ENCODE peak calls at places on chromosomes 2 and 18, in six cellular contexts. F, P, D, T, I and V are unnamed samples.

GRCh38 chr2:207754498-207755383 is 15.0 kb downstream of the FZD5 start:
- DNase-seq in P (no peak), D (no peak), T (no peak), I (no peak), F (no peak), V (no peak)

GRCh38 chr18:76380791-76381405 is 114.1 kb downstream of the ZNF516 start:
- DNase-seq in D (peak), T (peak), P (no peak), F (peak), I (peak), V (no peak)

GRCh38 chr18:72152935-72153334 is 391.2 kb downstream of the CBLN2 start:
- DNase-seq in I (no peak), T (no peak), D (no peak), P (no peak), F (no peak), V (no peak)

GRCh38 chr2:215020283-215020682 is 118.1 kb downstream of the ABCA12 start:
- DNase-seq in I (no peak), F (no peak), D (no peak), T (no peak), P (no peak), V (no peak)

GRCh38 chr2:117856415-117857210 is 42.1 kb downstream of the DDX18 start:
- DNase-seq in I (peak), P (peak), D (no peak), F (no peak), T (peak), V (no peak)

GRCh38 chr18:75654928-75655745 is 227.6 kb upstream of the SMIM21 start:
- DNase-seq in D (peak), I (no peak), F (peak), P (no peak), T (no peak), V (no peak)

GRCh38 chr2:81481242-81481993 is 1176.9 kb upstream of the LRRTM1 start:
- DNase-seq in F (no peak), P (no peak), T (no peak), D (peak), I (no peak), V (peak)

GRCh38 chr2:238814815-238815214 is 33.1 kb upstream of the TWIST2 start:
- DNase-seq in P (no peak), I (no peak), T (no peak), D (peak), F (no peak), V (no peak)

GRCh38 chr18:56248613-56249235 is 389.7 kb downstream of the TXNL1 start:
- DNase-seq in P (no peak), T (no peak), D (no peak), I (no peak), F (no peak), V (no peak)

GRCh38 chr2:234863043-234863934 is 88.5 kb upstream of the SH3BP4 start:
- DNase-seq in T (peak), D (no peak), F (no peak), P (peak), I (no peak), V (peak)

GRCh38 chr2:109193807-109194702 is 65.0 kb downstream of the SH3RF3 start:
- DNase-seq in P (no peak), D (peak), I (no peak), T (no peak), F (no peak), V (no peak)

GRCh38 chr18:48949051-48949605 is 1.6 kb downstream of the SMAD7 start:
- DNase-seq in T (peak), P (no peak), I (no peak), D (no peak), F (no peak), V (no peak)

GRCh38 chr2:207156451-207157161 is 9.1 kb downstream of the KLF7 start:
- DNase-seq in F (no peak), I (no peak), T (no peak), P (no peak), D (no peak), V (no peak)

GRCh38 chr2:96841707-96842495 is 1.9 kb downstream of the ANKRD23 start:
- DNase-seq in P (no peak), T (no peak), I (no peak), D (peak), F (no peak), V (no peak)
- H4K91ac ChIP-seq in P (no peak), T (no peak), I (no peak), D (no peak), F (no peak), V (no peak)

DNA sequence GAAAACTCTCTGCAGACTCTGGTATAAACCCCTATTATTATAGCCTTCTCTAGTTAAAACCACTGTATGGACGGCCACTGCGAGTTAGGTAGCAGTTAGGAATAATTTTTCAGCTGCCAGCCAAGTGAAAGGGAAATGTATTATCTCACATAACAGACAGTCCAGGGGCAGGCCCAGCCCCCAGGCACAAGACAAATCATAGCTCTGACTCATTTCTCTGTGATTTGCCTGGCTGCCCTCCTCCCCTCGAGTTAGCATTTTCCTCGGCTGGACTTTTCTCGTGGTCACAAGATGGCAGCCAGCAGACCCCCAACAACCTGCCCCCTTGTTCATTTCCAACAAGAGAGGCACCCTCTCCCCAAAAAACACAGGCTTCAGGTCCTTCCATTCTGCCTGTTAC is 10.5 kb downstream of the VIT start:
- DNase-seq in I (no peak), F (no peak), T (peak), P (peak), D (no peak), V (peak)
- H3K27ac ChIP-seq in I (no peak), F (no peak), T (peak), P (no peak), D (no peak), V (peak)

GRCh38 chr18:59266876-59267510 is 6.3 kb downstream of the RAX start:
- DNase-seq in I (no peak), P (no peak), F (no peak), D (no peak), T (no peak), V (no peak)
- H3K4ac ChIP-seq in I (no peak), P (no peak), F (no peak), D (no peak), T (no peak), V (no peak)

DNA sequence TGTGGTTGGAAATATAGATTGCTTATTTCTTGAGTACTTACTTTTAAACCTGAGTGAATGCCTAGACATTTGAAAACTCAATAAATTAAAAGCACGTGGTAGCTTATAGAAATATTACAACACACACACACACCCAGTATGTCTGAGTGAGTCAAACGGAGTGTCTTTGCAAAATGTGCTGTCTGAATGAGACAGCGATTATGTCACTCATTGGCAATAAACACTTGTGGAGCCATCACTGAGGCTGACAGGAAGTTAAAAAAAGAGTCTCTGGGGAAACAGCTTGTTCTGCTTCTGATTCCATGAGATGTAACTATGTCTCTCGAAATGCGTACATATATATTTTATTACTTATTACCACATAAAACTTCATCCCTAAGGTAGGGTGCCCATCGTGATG is 22.3 kb upstream of the VPS4B start:
- DNase-seq in P (peak), F (no peak), D (no peak), I (no peak), T (peak), V (peak)
- H4K91ac ChIP-seq in P (no peak), F (no peak), D (no peak), I (no peak), T (no peak), V (no peak)

GRCh38 chr18:37441821-37442220 is 123.8 kb downstream of the CELF4 start:
- DNase-seq in F (no peak), D (no peak), I (no peak), P (no peak), T (no peak), V (no peak)

GRCh38 chr18:37442477-37442876 is 123.1 kb downstream of the CELF4 start:
- DNase-seq in D (no peak), F (no peak), T (no peak), P (no peak), I (no peak), V (no peak)

GRCh38 chr18:37435996-37436395 is 129.6 kb downstream of the CELF4 start:
- DNase-seq in P (no peak), F (no peak), T (no peak), D (no peak), I (no peak), V (no peak)

GRCh38 chr18:37438417-37439180 is 127.0 kb downstream of the CELF4 start:
- DNase-seq in F (no peak), T (no peak), D (no peak), P (no peak), I (no peak), V (no peak)

GRCh38 chr18:37440206-37440605 is 125.4 kb downstream of the CELF4 start:
- DNase-seq in P (no peak), F (no peak), T (no peak), I (no peak), D (no peak), V (no peak)
- H3K27ac ChIP-seq in P (no peak), F (no peak), T (no peak), I (no peak), D (no peak), V (no peak)

GRCh38 chr2:158124896-158125295 is 23.2 kb downstream of the UPP2 start:
- DNase-seq in F (no peak), T (no peak), D (no peak), P (no peak), I (no peak), V (no peak)
- H3K4ac ChIP-seq in F (no peak), T (no peak), D (no peak), P (no peak), I (no peak), V (no peak)

GRCh38 chr2:85852078-85852790 is 36.6 kb downstream of the ST3GAL5 start:
- DNase-seq in D (no peak), P (no peak), I (no peak), T (no peak), F (no peak), V (no peak)
- H4K91ac ChIP-seq in D (no peak), P (no peak), I (no peak), T (no peak), F (no peak), V (no peak)

GRCh38 chr18:23746851-23747250 is 57.6 kb downstream of the LAMA3 start:
- DNase-seq in F (no peak), I (no peak), P (no peak), T (no peak), D (no peak), V (no peak)

GRCh38 chr18:23756590-23757540 is 67.6 kb downstream of the LAMA3 start:
- DNase-seq in D (peak), F (no peak), T (no peak), P (no peak), I (no peak), V (no peak)

GRCh38 chr18:23758281-23758680 is 69.0 kb downstream of the LAMA3 start:
- DNase-seq in D (no peak), I (no peak), F (no peak), T (no peak), P (no peak), V (no peak)

GRCh38 chr18:23752363-23752762 is 63.1 kb downstream of the LAMA3 start:
- DNase-seq in D (no peak), F (no peak), T (no peak), P (no peak), I (no peak), V (no peak)

GRCh38 chr18:23752796-23753195 is 63.5 kb downstream of the LAMA3 start:
- DNase-seq in P (no peak), F (no peak), T (no peak), I (no peak), D (no peak), V (no peak)
- H3K27ac ChIP-seq in P (no peak), F (peak), T (no peak), I (no peak), D (no peak), V (no peak)

GRCh38 chr2:120866071-120866470 is 130.4 kb downstream of the GLI2 start:
- DNase-seq in I (no peak), P (no peak), T (no peak), D (no peak), F (no peak), V (no peak)

GRCh38 chr2:120868366-120868765 is 132.7 kb downstream of the GLI2 start:
- DNase-seq in T (no peak), F (no peak), D (no peak), P (no peak), I (no peak), V (no peak)

GRCh38 chr2:120869036-120869435 is 133.4 kb downstream of the GLI2 start:
- DNase-seq in I (no peak), F (no peak), D (no peak), P (no peak), T (no peak), V (no peak)

GRCh38 chr2:120866483-120867140 is 130.9 kb downstream of the GLI2 start:
- DNase-seq in P (no peak), T (no peak), I (no peak), D (no peak), F (no peak), V (peak)

GRCh38 chr2:120867290-120868231 is 131.9 kb downstream of the GLI2 start:
- DNase-seq in T (peak), F (peak), D (peak), I (peak), P (peak), V (peak)
- H3K4ac ChIP-seq in T (peak), F (peak), D (no peak), I (no peak), P (peak), V (no peak)

GRCh38 chr2:105646423-105647076 is 98.2 kb upstream of the NCK2 start:
- DNase-seq in P (no peak), I (no peak), D (no peak), T (no peak), F (no peak), V (no peak)
- H4K91ac ChIP-seq in P (no peak), I (no peak), D (no peak), T (no peak), F (no peak), V (no peak)